ENCODE peak calls at places on chromosome 22, in five cellular contexts. One of them, this sample, is unnamed.

GRCh38 chr22:38114484-38115398 is 4.3 kb upstream of the BAIAP2L2 start:
- DNase-seq in right cardiac atrium: peak
- DNase-seq in stimulated activated CD4-positive, alpha-beta T cell treated with anti-CD3 and anti-CD28 coated beads, Interleukin-1b, Interleukin-23, amount 100 ng/mL, for 4 hours: peak
- DNase-seq in right atrium auricular region: peak
- DNase-seq in Ammon's horn: peak
- DNase-seq in this sample: peak

GRCh38 chr22:31750365-31751284 is 693 bp upstream of the PRR14L start:
- DNase-seq in right atrium auricular region: no peak
- DNase-seq in Ammon's horn: no peak
- DNase-seq in stimulated activated CD4-positive, alpha-beta T cell treated with anti-CD3 and anti-CD28 coated beads, Interleukin-1b, Interleukin-23, amount 100 ng/mL, for 4 hours: no peak
- DNase-seq in right cardiac atrium: no peak
- DNase-seq in this sample: no peak

GRCh38 chr22:49419661-49420060 is 408.0 kb downstream of the BRD1 start:
- DNase-seq in stimulated activated CD4-positive, alpha-beta T cell treated with anti-CD3 and anti-CD28 coated beads, Interleukin-1b, Interleukin-23, amount 100 ng/mL, for 4 hours: no peak
- DNase-seq in right cardiac atrium: no peak
- DNase-seq in right atrium auricular region: no peak
- DNase-seq in Ammon's horn: no peak
- DNase-seq in this sample: no peak

GRCh38 chr22:36180038-36180880 is 19.7 kb upstream of the APOL3 start:
- DNase-seq in stimulated activated CD4-positive, alpha-beta T cell treated with anti-CD3 and anti-CD28 coated beads, Interleukin-1b, Interleukin-23, amount 100 ng/mL, for 4 hours: peak
- DNase-seq in Ammon's horn: peak
- DNase-seq in right cardiac atrium: peak
- DNase-seq in right atrium auricular region: peak
- DNase-seq in this sample: peak

GRCh38 chr22:37417264-37417663 is 10.0 kb downstream of the ELFN2 start:
- DNase-seq in right atrium auricular region: no peak
- DNase-seq in right cardiac atrium: no peak
- DNase-seq in stimulated activated CD4-positive, alpha-beta T cell treated with anti-CD3 and anti-CD28 coated beads, Interleukin-1b, Interleukin-23, amount 100 ng/mL, for 4 hours: no peak
- DNase-seq in Ammon's horn: no peak
- DNase-seq in this sample: no peak

GRCh38 chr22:37095113-37095512 is 14.4 kb downstream of the TMPRSS6 start:
- DNase-seq in right cardiac atrium: no peak
- DNase-seq in right atrium auricular region: no peak
- DNase-seq in Ammon's horn: no peak
- DNase-seq in stimulated activated CD4-positive, alpha-beta T cell treated with anti-CD3 and anti-CD28 coated beads, Interleukin-1b, Interleukin-23, amount 100 ng/mL, for 4 hours: peak
- DNase-seq in this sample: no peak

GRCh38 chr22:36486619-36487384 is 5.4 kb upstream of the TXN2 start:
- DNase-seq in Ammon's horn: no peak
- DNase-seq in stimulated activated CD4-positive, alpha-beta T cell treated with anti-CD3 and anti-CD28 coated beads, Interleukin-1b, Interleukin-23, amount 100 ng/mL, for 4 hours: peak
- DNase-seq in right atrium auricular region: no peak
- DNase-seq in right cardiac atrium: no peak
- DNase-seq in this sample: peak

GRCh38 chr22:49960967-49961600 is 512 bp downstream of the PIM3 start:
- DNase-seq in right atrium auricular region: no peak
- DNase-seq in stimulated activated CD4-positive, alpha-beta T cell treated with anti-CD3 and anti-CD28 coated beads, Interleukin-1b, Interleukin-23, amount 100 ng/mL, for 4 hours: no peak
- DNase-seq in Ammon's horn: no peak
- DNase-seq in right cardiac atrium: peak
- DNase-seq in this sample: peak

This sample was measured in Right ventricle myocardium inferior.